ENCODE peak calls at places on chromosome 21, in four cellular contexts. One of them, this sample, is unnamed.

GRCh38 chr21:34697826-34698225 is 29.0 kb downstream of the CLIC6 start:
- DNase-seq in pancreas: no peak
- DNase-seq in mesendoderm: peak
- DNase-seq in colonic mucosa: no peak
- DNase-seq in this sample: no peak

GRCh38 chr21:34821717-34822116 is 152.9 kb downstream of the CLIC6 start:
- DNase-seq in mesendoderm: no peak
- DNase-seq in pancreas: no peak
- DNase-seq in colonic mucosa: no peak
- DNase-seq in this sample: no peak

GRCh38 chr21:26964379-26964778 is 2.5 kb downstream of the ADAMTS5 start:
- DNase-seq in pancreas: no peak
- DNase-seq in mesendoderm: peak
- DNase-seq in colonic mucosa: peak
- DNase-seq in this sample: no peak

GRCh38 chr21:26624983-26625519 is 52.0 kb upstream of the CYYR1 start:
- DNase-seq in mesendoderm: no peak
- DNase-seq in pancreas: no peak
- DNase-seq in colonic mucosa: no peak
- DNase-seq in this sample: no peak

GRCh38 chr21:40047993-40048730 is 180.9 kb downstream of the PCP4 start:
- DNase-seq in pancreas: no peak
- DNase-seq in colonic mucosa: no peak
- DNase-seq in mesendoderm: peak
- DNase-seq in this sample: no peak

GRCh38 chr21:35410123-35410522 is 361.0 kb upstream of the RUNX1 start:
- DNase-seq in pancreas: no peak
- DNase-seq in mesendoderm: no peak
- DNase-seq in colonic mucosa: no peak
- DNase-seq in this sample: no peak

GRCh38 chr21:16913010-16913409 is 599.8 kb upstream of the CXADR start:
- DNase-seq in pancreas: no peak
- DNase-seq in colonic mucosa: no peak
- DNase-seq in mesendoderm: peak
- DNase-seq in this sample: no peak

GRCh38 chr21:35521293-35521692 is 472.2 kb upstream of the RUNX1 start:
- DNase-seq in pancreas: no peak
- DNase-seq in mesendoderm: peak
- DNase-seq in colonic mucosa: no peak
- DNase-seq in this sample: no peak

GRCh38 chr21:25970254-25970930 is 200.2 kb downstream of the APP start:
- DNase-seq in colonic mucosa: no peak
- DNase-seq in mesendoderm: no peak
- DNase-seq in pancreas: no peak
- DNase-seq in this sample: peak

GRCh38 chr21:41079159-41079558 is 88.8 kb upstream of the BACE2 start:
- DNase-seq in mesendoderm: no peak
- DNase-seq in colonic mucosa: no peak
- DNase-seq in pancreas: no peak
- DNase-seq in this sample: no peak

GRCh38 chr21:26849428-26850115 is 4.4 kb upstream of the ADAMTS1 start:
- DNase-seq in mesendoderm: peak
- DNase-seq in pancreas: no peak
- DNase-seq in colonic mucosa: no peak
- DNase-seq in this sample: no peak

GRCh38 chr21:41256771-41257702 is 59.6 kb upstream of the FAM3B start:
- DNase-seq in pancreas: no peak
- DNase-seq in mesendoderm: no peak
- DNase-seq in colonic mucosa: no peak
- DNase-seq in this sample: no peak

GRCh38 chr21:25562660-25563059 is 44.6 kb downstream of the MRPL39 start:
- DNase-seq in mesendoderm: no peak
- DNase-seq in pancreas: no peak
- DNase-seq in colonic mucosa: no peak
- DNase-seq in this sample: no peak

GRCh38 chr21:40652436-40652835 is 194.5 kb downstream of the DSCAM start:
- DNase-seq in pancreas: no peak
- DNase-seq in mesendoderm: peak
- DNase-seq in colonic mucosa: no peak
- DNase-seq in this sample: no peak

DNA sequence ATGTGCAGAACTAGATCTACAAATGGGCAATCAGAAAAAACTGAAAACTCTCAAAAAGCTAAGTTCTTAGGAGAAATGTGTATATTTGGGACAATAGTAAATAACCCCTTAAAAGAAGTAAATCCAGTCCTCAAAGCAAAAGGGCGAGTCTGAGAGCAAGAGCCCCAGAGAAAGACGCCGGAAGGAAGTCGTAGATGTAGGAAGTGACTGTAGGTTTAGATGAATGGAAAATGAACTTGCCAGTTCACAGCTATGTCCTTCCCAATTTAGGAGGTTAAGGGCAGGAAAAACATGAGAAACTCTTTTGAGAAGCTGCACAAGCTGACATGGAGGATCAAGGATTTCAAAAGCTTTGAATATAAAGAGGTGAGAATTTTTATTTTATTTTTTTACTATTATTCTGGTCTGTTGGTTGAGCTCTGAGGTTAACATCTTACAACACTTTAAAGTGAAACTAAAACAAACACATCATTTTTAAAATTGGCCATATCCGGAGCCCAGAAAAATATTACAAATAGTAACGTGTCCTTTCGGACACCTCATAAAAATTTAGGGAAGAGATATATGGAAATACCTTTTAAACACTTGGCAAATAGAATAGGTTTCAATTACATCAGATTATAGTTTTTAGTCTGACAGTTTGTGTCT is 1178.6 kb downstream of the MRPL39 start:
- DNase-seq in colonic mucosa: no peak
- DNase-seq in mesendoderm: no peak
- DNase-seq in pancreas: no peak
- DNase-seq in this sample: no peak
- H3K27ac ChIP-seq in colonic mucosa: no peak
- H3K27ac ChIP-seq in mesendoderm: no peak
- H3K27ac ChIP-seq in pancreas: no peak
- H3K27ac ChIP-seq in this sample: no peak

DNA sequence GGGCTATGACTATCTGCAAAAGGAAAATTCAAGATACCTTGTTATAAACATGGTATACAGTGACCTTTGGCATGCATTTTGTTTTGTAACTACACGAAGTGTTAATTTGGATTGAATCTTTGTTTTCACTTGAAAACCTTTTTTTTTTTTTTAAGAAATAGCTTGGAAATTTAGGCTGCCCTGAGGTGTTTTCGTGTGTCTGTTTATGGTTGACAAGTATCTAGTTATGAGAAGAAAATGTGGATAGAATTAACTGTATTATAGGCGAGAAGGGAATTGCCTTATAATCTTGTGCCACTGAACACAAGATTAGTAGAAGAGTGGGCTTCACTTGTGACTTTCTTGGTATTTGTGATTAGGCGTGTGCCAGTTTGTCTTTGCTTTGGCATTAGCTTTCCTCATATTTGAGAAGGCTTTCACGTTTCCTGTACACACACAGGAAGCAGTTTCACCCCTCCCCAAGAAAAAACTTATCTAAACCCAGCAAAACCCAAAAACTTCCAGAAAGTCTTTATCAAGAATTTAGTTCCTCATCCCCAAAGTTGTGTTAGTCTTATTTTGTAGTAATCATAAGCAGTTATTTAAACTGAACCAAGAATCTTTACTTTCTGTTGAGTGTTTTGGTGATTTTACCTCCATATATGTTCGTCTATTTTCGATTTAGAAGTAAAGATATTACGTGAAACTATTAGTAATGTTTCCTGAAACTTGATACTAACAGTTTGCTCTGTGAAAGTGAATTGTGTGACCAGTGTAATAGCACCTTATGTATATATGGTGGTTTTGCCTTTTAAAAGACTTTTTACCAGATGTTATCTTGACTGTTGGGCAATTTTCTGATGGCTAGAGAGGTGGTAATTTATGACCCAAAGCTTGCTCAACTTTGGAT is 3.8 kb downstream of the DYRK1A start:
- DNase-seq in pancreas: no peak
- DNase-seq in mesendoderm: no peak
- DNase-seq in colonic mucosa: no peak
- DNase-seq in this sample: no peak
- H3K27ac ChIP-seq in pancreas: no peak
- H3K27ac ChIP-seq in mesendoderm: no peak
- H3K27ac ChIP-seq in colonic mucosa: peak
- H3K27ac ChIP-seq in this sample: no peak

DNA sequence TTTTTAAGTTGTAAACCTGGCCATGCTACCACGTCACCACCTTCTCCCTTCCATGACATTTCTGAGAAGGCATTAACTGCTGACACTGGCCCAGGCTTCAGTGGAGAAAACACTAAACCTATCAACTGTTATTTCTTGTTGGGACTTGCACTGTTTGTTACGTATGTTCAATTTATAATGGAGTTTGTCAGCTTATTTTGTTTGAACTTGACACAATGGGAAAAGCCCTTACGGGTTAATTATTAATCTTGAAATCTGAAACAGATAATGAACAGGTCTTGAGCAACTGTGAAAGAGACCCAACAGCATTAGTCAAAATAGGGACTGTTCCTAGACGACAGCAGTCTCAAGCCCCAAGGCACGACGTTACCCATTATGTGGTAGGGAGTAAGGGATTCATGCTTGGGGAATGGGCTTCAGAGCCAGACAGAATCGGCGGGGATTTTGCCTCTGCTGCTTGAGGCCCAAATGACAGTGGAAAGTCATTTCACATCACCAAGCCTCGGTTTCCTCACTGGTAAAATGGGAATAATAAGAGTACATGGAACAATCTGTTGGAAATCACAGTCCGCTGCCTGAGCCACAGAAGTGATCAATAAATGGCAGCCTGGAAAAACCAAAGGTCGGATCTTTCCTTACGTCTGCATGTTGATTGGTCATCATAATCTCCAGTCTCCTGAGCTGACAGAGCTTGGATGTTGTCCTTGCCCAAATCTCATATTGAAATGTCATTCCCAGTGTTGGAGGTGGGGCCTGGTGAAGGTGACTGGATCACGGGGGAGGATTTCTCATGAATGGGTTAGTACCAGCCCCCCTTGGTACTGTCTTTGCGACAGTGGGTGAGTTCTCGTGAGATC is 44.5 kb downstream of the TIAM1 start:
- DNase-seq in pancreas: no peak
- DNase-seq in mesendoderm: no peak
- DNase-seq in colonic mucosa: no peak
- DNase-seq in this sample: peak
- H3K27ac ChIP-seq in pancreas: no peak
- H3K27ac ChIP-seq in mesendoderm: no peak
- H3K27ac ChIP-seq in colonic mucosa: no peak
- H3K27ac ChIP-seq in this sample: no peak

GRCh38 chr21:21715286-21715969 is 717.2 kb downstream of the NCAM2 start:
- DNase-seq in mesendoderm: peak
- DNase-seq in colonic mucosa: no peak
- DNase-seq in pancreas: no peak
- DNase-seq in this sample: no peak

GRCh38 chr21:21714396-21714795 is 716.2 kb downstream of the NCAM2 start:
- DNase-seq in colonic mucosa: no peak
- DNase-seq in pancreas: no peak
- DNase-seq in mesendoderm: peak
- DNase-seq in this sample: no peak

DNA sequence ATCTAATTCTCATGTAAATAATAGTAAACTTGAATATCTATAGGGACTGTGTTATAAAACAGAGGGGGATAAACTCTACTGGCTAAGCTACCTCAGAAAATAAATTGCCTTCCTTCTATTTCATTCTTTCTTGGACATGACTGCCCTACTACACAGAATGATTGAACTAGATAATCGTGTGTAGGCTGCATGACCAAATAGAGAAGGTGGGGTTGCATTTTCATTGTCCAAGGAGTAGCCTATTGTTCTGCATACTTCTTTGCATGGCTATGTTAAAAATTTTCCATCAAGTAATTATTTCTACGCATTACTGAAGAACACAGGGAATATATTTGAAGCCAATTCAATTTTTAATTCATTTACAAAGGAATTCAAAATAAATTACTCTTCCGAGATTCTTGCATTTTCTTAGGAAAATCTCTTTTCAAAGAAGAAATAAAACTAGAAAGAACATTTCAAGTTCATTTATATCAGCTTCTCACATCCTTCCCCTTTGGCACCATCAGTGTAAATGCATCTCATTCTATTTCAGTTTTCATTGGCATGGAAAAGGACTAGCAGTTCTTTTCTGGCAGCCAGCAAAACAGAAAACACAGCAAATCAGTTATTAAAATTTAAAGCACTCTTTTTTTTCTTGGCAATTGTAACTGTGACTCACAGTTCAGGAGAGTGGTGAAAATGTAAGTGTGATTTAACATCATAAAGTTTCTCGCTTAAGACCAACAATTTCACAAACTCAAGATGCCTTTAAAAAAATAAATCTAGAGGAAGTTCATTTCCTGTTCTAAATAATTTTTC is 714.8 kb downstream of the NCAM2 start:
- DNase-seq in mesendoderm: no peak
- DNase-seq in colonic mucosa: no peak
- DNase-seq in pancreas: no peak
- DNase-seq in this sample: no peak
- H3K27ac ChIP-seq in mesendoderm: no peak
- H3K27ac ChIP-seq in colonic mucosa: no peak
- H3K27ac ChIP-seq in pancreas: no peak
- H3K27ac ChIP-seq in this sample: no peak

GRCh38 chr21:42317341-42317741 is 2.1 kb upstream of the TFF3 start:
- DNase-seq in pancreas: no peak
- DNase-seq in colonic mucosa: peak
- DNase-seq in mesendoderm: no peak
- DNase-seq in this sample: no peak
- H3K27ac ChIP-seq in pancreas: no peak
- H3K27ac ChIP-seq in colonic mucosa: peak
- H3K27ac ChIP-seq in mesendoderm: no peak
- H3K27ac ChIP-seq in this sample: no peak

DNA sequence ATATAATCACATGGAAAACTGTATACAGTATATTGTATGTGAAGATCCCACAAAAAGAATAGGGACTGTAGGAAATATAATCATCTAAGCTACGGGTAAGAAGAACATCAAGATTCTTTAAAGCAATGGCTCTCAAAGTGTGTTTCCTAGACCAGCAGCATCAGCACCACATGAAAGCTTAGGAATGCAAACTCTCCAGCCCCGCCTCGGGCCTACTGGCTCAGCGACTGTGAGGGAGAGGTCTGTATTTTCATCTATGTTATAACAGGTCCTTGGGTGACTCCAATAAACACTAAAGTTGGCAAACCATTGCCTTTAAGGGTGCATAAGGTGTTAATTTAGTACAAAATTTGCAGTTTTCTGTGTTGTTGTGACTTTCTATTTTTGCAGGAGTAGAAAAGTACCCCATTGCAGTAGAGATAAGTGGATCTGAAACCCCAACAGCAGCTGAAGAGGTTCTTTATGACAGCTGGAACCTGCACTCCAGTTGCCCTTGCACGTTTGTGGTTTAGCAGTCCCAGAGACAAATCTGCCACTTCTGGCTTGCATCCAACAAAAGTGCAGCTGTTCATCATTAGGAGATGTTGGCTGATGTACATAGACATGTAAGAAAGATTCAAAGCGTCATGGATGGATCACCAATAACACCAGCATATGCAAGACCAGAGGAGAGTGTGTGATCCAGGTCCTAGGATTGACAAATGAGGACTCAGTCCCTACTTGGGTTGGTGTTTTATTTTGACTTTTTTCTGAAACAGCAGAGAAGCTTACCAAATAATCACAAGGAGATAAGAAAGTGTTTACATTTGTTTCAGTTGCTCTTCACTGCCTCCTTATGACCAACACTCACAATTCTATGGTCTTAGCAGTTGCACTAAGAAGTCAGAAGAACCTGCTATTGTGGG is 15.9 kb upstream of the IFNAR1 start:
- DNase-seq in pancreas: no peak
- DNase-seq in mesendoderm: no peak
- DNase-seq in colonic mucosa: no peak
- DNase-seq in this sample: peak
- H3K27ac ChIP-seq in pancreas: no peak
- H3K27ac ChIP-seq in mesendoderm: no peak
- H3K27ac ChIP-seq in colonic mucosa: no peak
- H3K27ac ChIP-seq in this sample: no peak

This sample was measured in prostate gland.